ENCODE peak calls at places on chromosomes 11 and 22, in four cellular contexts. T is central memory CD4-positive, alpha-beta T cell; W is CD8-positive, alpha-beta T cell; V is stimulated activated CD8-positive, alpha-beta memory T cell treated with anti-CD3 and anti-CD28 coated beads, Interleukin-2, amount 100 ng/mL, for 1 hour. Y is an unnamed sample.

GRCh38 chr22:18927573-18927972 is 8.5 kb downstream of the PRODH start:
- DNase-seq in T (no peak), V (no peak), W (no peak), Y (no peak)

GRCh38 chr22:22802346-22802970 is 85.2 kb upstream of the IGLL5 start:
- DNase-seq in W (peak), V (no peak), T (peak), Y (no peak)

GRCh38 chr11:131889146-131889577 is 518.7 kb downstream of the NTM start:
- DNase-seq in W (no peak), V (no peak), T (no peak), Y (no peak)

GRCh38 chr22:39239561-39240423 is 5.0 kb downstream of the PDGFB start:
- DNase-seq in T (peak), W (peak), V (no peak), Y (no peak)

GRCh38 chr11:32108576-32108975 is 17.7 kb downstream of the RCN1 start:
- DNase-seq in W (no peak), T (no peak), V (no peak), Y (no peak)

GRCh38 chr22:43262990-43263644 is 76.2 kb upstream of the TTLL12 start:
- DNase-seq in V (peak), W (peak), T (peak), Y (peak)

GRCh38 chr11:2385156-2386151 is 8.3 kb downstream of the CD81 start:
- DNase-seq in W (no peak), T (no peak), V (no peak), Y (no peak)

GRCh38 chr22:21650823-21651520 is 8.9 kb downstream of the SDF2L1 start:
- DNase-seq in W (no peak), T (no peak), V (no peak), Y (no peak)

GRCh38 chr11:69358398-69359080 is 64.6 kb downstream of the MYEOV start:
- DNase-seq in V (no peak), T (no peak), W (no peak), Y (no peak)

GRCh38 chr11:31643831-31644230 is 134.3 kb downstream of the ELP4 start:
- DNase-seq in W (no peak), V (no peak), T (no peak), Y (no peak)

GRCh38 chr11:118792642-118793124 is 1.7 kb upstream of the DDX6 start:
- DNase-seq in V (no peak), W (peak), T (peak), Y (peak)

GRCh38 chr11:6746086-6746618 is 25.6 kb downstream of the OR2AG2 start:
- DNase-seq in V (no peak), T (peak), W (peak), Y (peak)

GRCh38 chr11:128421577-128421976 is 165.8 kb downstream of the ETS1 start:
- DNase-seq in V (no peak), W (no peak), T (no peak), Y (no peak)

GRCh38 chr11:44955019-44955738 is 4.5 kb upstream of the TP53I11 start:
- DNase-seq in V (no peak), W (no peak), T (no peak), Y (no peak)

GRCh38 chr22:44889233-44889878 is 120.4 kb downstream of the PHF21B start:
- DNase-seq in V (no peak), W (no peak), T (no peak), Y (no peak)

GRCh38 chr11:37718431-37718999 is 1120.5 kb upstream of the RAG2 start:
- DNase-seq in W (no peak), T (no peak), V (no peak), Y (no peak)

GRCh38 chr11:77729063-77729462 is 91.5 kb downstream of the RSF1 start:
- DNase-seq in T (no peak), W (no peak), V (no peak), Y (no peak)

GRCh38 chr22:46122511-46122971 is 27.8 kb upstream of the PPARA start:
- DNase-seq in V (peak), W (peak), T (peak), Y (peak)

GRCh38 chr22:49014227-49015201 is 813.2 kb downstream of the BRD1 start:
- DNase-seq in T (no peak), V (no peak), W (no peak), Y (no peak)

GRCh38 chr22:22799561-22799960 is 88.1 kb upstream of the IGLL5 start:
- DNase-seq in V (no peak), T (no peak), W (no peak), Y (no peak)

GRCh38 chr11:8067567-8067928 is 13.5 kb upstream of the TUB start:
- DNase-seq in V (no peak), W (no peak), T (no peak), Y (no peak)

GRCh38 chr11:8201524-8202365 is 32.9 kb upstream of the RIC3 start:
- DNase-seq in W (no peak), V (no peak), T (no peak), Y (no peak)

GRCh38 chr11:76654980-76655379 is 15.6 kb downstream of the LRRC32 start:
- DNase-seq in W (no peak), T (no peak), V (no peak), Y (no peak)

GRCh38 chr11:19633276-19633675 is 79.4 kb upstream of the NAV2 start:
- DNase-seq in W (no peak), T (no peak), V (no peak), Y (no peak)

GRCh38 chr11:115488945-115489344 is 15.3 kb downstream of the CADM1 start:
- DNase-seq in T (no peak), W (no peak), V (no peak), Y (no peak)

GRCh38 chr11:76321340-76321739 is 59.6 kb downstream of the THAP12 start:
- DNase-seq in W (no peak), T (no peak), V (no peak), Y (no peak)

GRCh38 chr11:46363031-46363407 is 15.8 kb downstream of the DGKZ start:
- DNase-seq in W (no peak), V (no peak), T (no peak), Y (no peak)

Y was measured in effector CD4-positive, alpha-beta T cell.